ENCODE peak calls at places on chromosomes 4 and X, in eight cellular contexts. X is heart left ventricle; D is PC-3; V is CD4-positive, alpha-beta T cell; T is AG09319; J is GM13977; A is MCF 10A; S is lung. K is an unnamed sample.

GRCh38 chrX:104098151-104098808 is 14.0 kb upstream of the ZCCHC18 start:
- DNase-seq in X (no peak), D (peak; percentile 66), V (peak; percentile 38), T (peak; percentile 62), J (peak; percentile 49), A (peak; percentile 80), S (no peak), K (peak; percentile 13)

GRCh38 chrX:130443883-130444282 is 42.1 kb downstream of the RBMX2 start:
- DNase-seq in X (no peak), D (no peak), V (no peak), T (no peak), J (no peak), A (no peak), S (no peak), K (no peak)

GRCh38 chr4:178665916-178666315 is 1223.7 kb upstream of the AGA start:
- DNase-seq in X (no peak), D (no peak), V (no peak), T (no peak), J (no peak), A (peak; percentile 37), S (no peak), K (no peak)

GRCh38 chr4:71659979-71660378 is 123.9 kb downstream of the GC start:
- DNase-seq in X (no peak), D (no peak), V (no peak), T (no peak), J (no peak), A (no peak), S (no peak), K (no peak)

GRCh38 chr4:43089730-43090129 is 197.2 kb downstream of the GRXCR1 start:
- DNase-seq in X (no peak), D (peak; percentile 89), V (no peak), T (no peak), J (no peak), A (peak; percentile 89), S (no peak), K (peak; percentile 72)

GRCh38 chr4:4572821-4573220 is 31.0 kb upstream of the STX18 start:
- DNase-seq in X (no peak), D (no peak), V (no peak), T (no peak), J (no peak), A (no peak), S (no peak), K (no peak)

GRCh38 chr4:113858924-113859323 is 97.4 kb upstream of the CAMK2D start:
- DNase-seq in X (no peak), D (no peak), V (no peak), T (no peak), J (no peak), A (no peak), S (no peak), K (no peak)

GRCh38 chrX:73127700-73128241 is 48.5 kb upstream of the PABPC1L2A start:
- DNase-seq in X (no peak), D (peak; percentile 51), V (no peak), T (no peak), J (no peak), A (no peak), S (no peak), K (no peak)

GRCh38 chr4:139453041-139453370 is 915 bp upstream of the RAB33B start:
- DNase-seq in X (no peak), D (peak; percentile 65), V (no peak), T (no peak), J (peak; percentile 75), A (peak; percentile 82), S (no peak), K (peak; percentile 68)

GRCh38 chr4:92433272-92433758 is 129.5 kb downstream of the GRID2 start:
- DNase-seq in X (no peak), D (no peak), V (no peak), T (no peak), J (no peak), A (no peak), S (no peak), K (no peak)

GRCh38 chr4:94582517-94582916 is 130.8 kb downstream of the PDLIM5 start:
- DNase-seq in X (no peak), D (peak; percentile 3), V (no peak), T (no peak), J (no peak), A (no peak), S (no peak), K (no peak)

GRCh38 chr4:94578195-94578594 is 126.5 kb downstream of the PDLIM5 start:
- DNase-seq in X (no peak), D (no peak), V (no peak), T (no peak), J (no peak), A (no peak), S (no peak), K (no peak)

GRCh38 chr4:94581766-94582165 is 130.0 kb downstream of the PDLIM5 start:
- DNase-seq in X (no peak), D (no peak), V (no peak), T (no peak), J (no peak), A (no peak), S (no peak), K (no peak)

GRCh38 chr4:94588900-94589693 is 137.4 kb downstream of the PDLIM5 start:
- DNase-seq in X (no peak), D (peak; percentile 28), V (no peak), T (no peak), J (no peak), A (no peak), S (no peak), K (no peak)

GRCh38 chr4:94583938-94584641 is 132.3 kb downstream of the PDLIM5 start:
- DNase-seq in X (no peak), D (no peak), V (no peak), T (no peak), J (no peak), A (no peak), S (no peak), K (no peak)
- TF ChIP-seq CTCF in X (no peak), D (no peak), V (no peak), T (no peak), J (no peak), A (no peak), S (no peak), K (no peak)

GRCh38 chrX:153643431-153644351 is 3.3 kb upstream of the DUSP9 start:
- DNase-seq in X (peak; percentile 52), D (peak; percentile 19), V (no peak), T (no peak), J (no peak), A (peak; percentile 12), S (no peak), K (no peak)
- TF ChIP-seq CTCF in X (no peak), D (peak; percentile 31), V (no peak), T (no peak), J (peak; percentile 35), A (no peak), S (no peak), K (peak; percentile 9)

GRCh38 chr4:123127865-123128264 is 205.5 kb upstream of the NUDT6 start:
- DNase-seq in X (no peak), D (no peak), V (no peak), T (no peak), J (no peak), A (peak; percentile 38), S (no peak), K (peak; percentile 82)

GRCh38 chr4:123121241-123121907 is 199.0 kb upstream of the NUDT6 start:
- DNase-seq in X (no peak), D (peak; percentile 77), V (no peak), T (no peak), J (no peak), A (peak; percentile 45), S (no peak), K (peak; percentile 15)

GRCh38 chr4:123125477-123125876 is 203.1 kb upstream of the NUDT6 start:
- DNase-seq in X (no peak), D (no peak), V (no peak), T (no peak), J (no peak), A (no peak), S (no peak), K (no peak)

DNA sequence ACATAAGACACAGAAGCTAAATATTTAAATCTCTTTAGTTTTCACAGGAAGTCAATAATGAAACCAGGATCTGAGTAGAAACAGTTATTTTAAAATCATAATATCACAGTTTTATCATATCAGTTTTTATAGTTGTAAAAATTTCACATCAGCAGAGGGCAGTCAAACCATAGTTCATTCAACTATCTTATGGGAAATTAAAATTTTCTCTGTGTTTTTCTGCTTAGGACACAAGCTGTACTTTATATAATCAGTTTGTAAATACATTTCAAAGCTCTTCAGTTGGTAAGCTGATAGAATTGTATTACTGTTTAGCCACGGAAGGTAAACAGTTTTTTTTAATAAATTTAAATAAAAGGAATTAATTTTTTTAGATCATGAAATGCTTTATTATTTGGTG is 204.8 kb upstream of the NUDT6 start:
- DNase-seq in X (no peak), D (peak; percentile 37), V (no peak), T (no peak), J (no peak), A (peak; percentile 16), S (no peak), K (no peak)
- TF ChIP-seq CTCF in X (peak; percentile 24), D (peak; percentile 54), V (no peak), T (peak; percentile 33), J (peak; percentile 13), A (peak; percentile 42), S (no peak), K (peak; percentile 39)

GRCh38 chr4:80072607-80073361 is at the start of gene ANTXR2:
- DNase-seq in X (peak; percentile 96), D (peak; percentile 89), V (peak; percentile 73), T (peak; percentile 95), J (peak; percentile 67), A (peak; percentile 95), S (peak; percentile 87), K (peak; percentile 79)
- TF ChIP-seq CTCF in X (no peak), D (no peak), V (no peak), T (peak; percentile 6), J (no peak), A (no peak), S (no peak), K (no peak)

DNA sequence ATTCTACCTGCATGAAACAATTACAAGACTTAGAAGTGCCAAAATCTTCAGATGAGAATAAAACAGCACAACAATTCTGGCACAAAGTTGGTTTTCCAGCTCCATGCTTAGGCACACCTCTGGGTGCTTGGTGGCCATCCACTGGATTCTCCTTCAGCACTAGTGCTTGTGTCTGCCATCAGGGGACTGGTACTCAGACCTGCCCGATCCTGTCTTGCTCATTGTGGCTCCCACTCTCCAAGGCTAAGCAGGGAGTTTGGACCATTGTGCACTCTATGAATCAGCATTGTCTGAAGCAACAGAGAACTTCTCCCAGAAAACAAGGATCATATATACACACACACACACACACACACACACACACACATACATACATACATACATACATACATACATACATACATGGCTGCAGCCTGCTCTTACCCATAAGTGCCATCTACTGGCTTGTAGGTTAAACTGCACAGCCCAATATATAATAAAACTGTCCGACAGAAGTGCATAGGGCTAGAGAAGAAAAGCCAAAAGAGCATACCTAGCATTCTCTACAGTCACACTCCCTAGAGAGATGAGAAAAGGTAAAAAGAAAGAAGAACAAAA is 345.3 kb upstream of the LCORL start:
- DNase-seq in X (no peak), D (peak; percentile 48), V (no peak), T (no peak), J (no peak), A (peak; percentile 51), S (no peak), K (no peak)
- TF ChIP-seq CTCF in X (peak; percentile 17), D (peak; percentile 64), V (peak; percentile 29), T (peak; percentile 20), J (peak; percentile 74), A (peak; percentile 62), S (no peak), K (peak; percentile 61)

DNA sequence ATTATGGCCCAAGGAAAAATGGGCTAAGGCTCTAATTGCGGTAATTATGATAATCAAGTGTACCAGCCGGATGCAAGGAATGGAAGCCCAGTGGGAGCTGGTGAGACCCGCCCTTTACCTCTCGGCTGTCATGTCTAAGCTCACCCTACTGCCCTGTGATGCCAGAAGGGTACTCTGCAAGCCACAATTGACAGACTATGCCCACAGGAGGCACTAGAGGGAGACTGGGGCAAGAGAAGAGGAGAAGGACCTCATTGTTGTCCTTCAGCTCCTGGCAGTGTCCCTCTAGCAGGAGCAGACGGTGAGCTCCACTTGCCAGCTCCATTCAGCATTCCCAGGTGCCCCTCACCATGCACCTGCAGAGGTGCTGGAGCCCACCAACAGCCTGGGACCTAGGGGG is 141.8 kb downstream of the SMIM20 start:
- DNase-seq in X (no peak), D (peak; percentile 3), V (no peak), T (no peak), J (no peak), A (no peak), S (no peak), K (no peak)
- TF ChIP-seq CTCF in X (no peak), D (peak; percentile 30), V (no peak), T (no peak), J (peak; percentile 20), A (no peak), S (no peak), K (no peak)

K was measured in RWPE1.